ENCODE peak calls at places on chromosomes 5 and 9, in nine cellular contexts. N is A549, K is adrenal gland, I is AG04450, F is aorta, B is GM12865, X is fibroblast of the aortic adventitia, L is small intestine, Y is IMR-90. H is an unnamed sample.

GRCh38 chr5:114367029-114367428 is 5.2 kb downstream of the KCNN2 start:
- DNase-seq in L (no peak), K (no peak), Y (peak; percentile 65), B (no peak), X (no peak), F (no peak), I (no peak), N (no peak), H (no peak)

GRCh38 chr5:43422143-43422542 is 10.0 kb upstream of the CCL28 start:
- DNase-seq in K (no peak), I (no peak), Y (peak; percentile 12), B (peak; percentile 10), F (no peak), N (no peak), L (peak; percentile 86), X (peak; percentile 81), H (no peak)

GRCh38 chr5:37436146-37436934 is 57.2 kb downstream of the WDR70 start:
- DNase-seq in L (no peak), X (no peak), I (no peak), B (peak; percentile 4), N (no peak), F (no peak), Y (no peak), K (no peak), H (no peak)

GRCh38 chr5:54760182-54760935 is 225.0 kb downstream of the ESM1 start:
- DNase-seq in K (no peak), X (no peak), N (no peak), I (no peak), F (no peak), Y (peak; percentile 58), L (no peak), B (no peak), H (no peak)

GRCh38 chr5:136004436-136004835 is 24.4 kb upstream of the TGFBI start:
- DNase-seq in N (no peak), K (no peak), I (no peak), X (peak; percentile 69), B (no peak), Y (peak; percentile 97), L (no peak), F (no peak), H (no peak)

GRCh38 chr5:79074641-79075040 is 5.1 kb downstream of the BHMT2 start:
- DNase-seq in N (no peak), X (peak; percentile 12), L (no peak), F (no peak), K (no peak), B (no peak), I (peak; percentile 10), Y (peak; percentile 49), H (no peak)

GRCh38 chr5:120706877-120707276 is 242.8 kb downstream of the PRR16 start:
- DNase-seq in B (no peak), L (no peak), N (no peak), Y (no peak), F (no peak), I (no peak), X (no peak), K (no peak), H (no peak)

GRCh38 chr5:147512640-147513334 is 2.9 kb upstream of the DPYSL3 start:
- DNase-seq in Y (no peak), N (no peak), K (no peak), L (no peak), I (no peak), B (no peak), X (no peak), F (no peak), H (no peak)

GRCh38 chr5:168153263-168153930 is 138.0 kb upstream of the WWC1 start:
- DNase-seq in K (no peak), I (no peak), Y (no peak), F (no peak), L (no peak), B (no peak), X (no peak), N (no peak), H (no peak)

GRCh38 chr9:110802416-110803035 is 133.9 kb downstream of the MUSK start:
- DNase-seq in F (no peak), X (peak; percentile 96), L (no peak), Y (peak; percentile 65), K (no peak), I (no peak), B (no peak), N (no peak), H (no peak)

GRCh38 chr5:33933723-33934544 is 2.3 kb upstream of the RXFP3 start:
- DNase-seq in I (no peak), B (peak; percentile 89), Y (peak; percentile 64), N (no peak), F (no peak), X (peak; percentile 56), L (no peak), K (no peak), H (no peak)

GRCh38 chr5:2015116-2015848 is 132.6 kb upstream of the IRX4 start:
- DNase-seq in K (no peak), N (no peak), Y (no peak), F (no peak), B (no peak), L (no peak), X (no peak), I (no peak), H (no peak)

GRCh38 chr9:806285-807156 is 35.0 kb upstream of the DMRT1 start:
- DNase-seq in L (peak; percentile 23), F (no peak), B (peak; percentile 39), N (peak; percentile 48), X (peak; percentile 66), Y (peak; percentile 51), I (peak; percentile 29), K (peak; percentile 25), H (no peak)

GRCh38 chr9:84294551-84294950 is 46.0 kb downstream of the SLC28A3 start:
- DNase-seq in K (no peak), X (no peak), F (no peak), Y (no peak), L (peak; percentile 48), I (no peak), N (no peak), B (peak; percentile 54), H (no peak)

GRCh38 chr9:1871486-1872181 is 143.5 kb upstream of the SMARCA2 start:
- DNase-seq in I (no peak), F (no peak), N (no peak), X (peak; percentile 11), K (no peak), L (no peak), Y (no peak), B (peak; percentile 16), H (no peak)

GRCh38 chr5:139517683-139518564 is 35.4 kb upstream of the STING1 start:
- DNase-seq in B (peak; percentile 93), X (peak; percentile 82), F (peak; percentile 97), N (peak; percentile 94), Y (peak; percentile 79), L (peak; percentile 85), I (peak; percentile 47), K (peak; percentile 93), H (peak; percentile 95)

GRCh38 chr5:134539732-134540131 is 14.3 kb downstream of the JADE2 start:
- DNase-seq in L (no peak), I (no peak), Y (no peak), X (no peak), F (no peak), K (no peak), B (no peak), N (no peak), H (no peak)

GRCh38 chr9:90547896-90548295 is 94.7 kb downstream of the DIRAS2 start:
- DNase-seq in X (no peak), F (no peak), I (no peak), L (no peak), N (no peak), Y (no peak), B (no peak), K (no peak), H (no peak)

GRCh38 chr9:80994892-80995291 is 694.5 kb downstream of the TLE1 start:
- DNase-seq in B (no peak), N (no peak), X (peak; percentile 16), K (no peak), F (no peak), L (no peak), Y (peak; percentile 55), I (no peak), H (no peak)

DNA sequence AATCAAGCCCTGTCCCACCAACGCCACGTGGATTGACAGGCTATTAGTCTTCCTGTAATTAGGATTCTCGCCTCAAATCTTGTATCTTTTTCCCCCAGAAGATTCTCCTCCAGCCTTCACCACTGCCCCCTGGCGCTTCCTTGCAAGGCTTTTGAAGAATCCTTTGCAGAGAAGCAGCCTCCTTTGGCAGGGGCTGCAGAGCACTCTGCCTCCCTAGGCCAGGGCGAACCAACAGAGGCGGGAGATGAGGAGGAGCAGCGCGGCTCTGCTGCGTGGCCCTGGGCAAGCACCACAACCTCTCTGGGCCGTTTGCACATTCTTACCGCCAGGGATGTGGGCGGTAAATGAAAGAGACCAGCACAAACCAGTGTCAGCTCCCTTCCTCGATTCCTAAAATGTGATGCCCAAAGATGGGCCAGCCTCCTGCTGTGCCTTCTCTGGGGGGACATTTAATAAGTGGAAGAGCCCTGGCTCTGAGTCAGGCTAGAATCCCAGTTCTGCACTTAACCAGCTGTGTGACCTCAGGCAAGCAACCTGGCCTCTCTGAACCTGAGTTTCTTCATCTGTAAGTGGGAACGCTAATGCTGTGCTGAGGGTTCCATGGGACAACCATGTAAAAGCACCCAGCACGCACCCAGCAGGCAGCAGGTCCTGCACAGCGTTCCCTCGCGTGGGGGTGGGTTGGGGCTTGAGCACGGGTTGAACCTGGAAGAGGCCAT is 128.6 kb downstream of the KCNIP1 start:
- DNase-seq in F (no peak), K (no peak), I (no peak), B (no peak), L (no peak), N (peak; percentile 30), X (no peak), Y (no peak), H (no peak)
- H3K4me3 ChIP-seq in F (no peak overlapping the region), K (no peak overlapping the region), I (no peak overlapping the region), B (no peak overlapping the region), L (no peak overlapping the region), N (peak overlapping the region; percentile 41), X (no peak overlapping the region), Y (no peak overlapping the region), H (peak overlapping the region; percentile 44)

GRCh38 chr9:124017929-124018730 is 6.6 kb downstream of the LHX2 start:
- DNase-seq in I (no peak), X (no peak), F (no peak), K (no peak), L (no peak), N (no peak), Y (no peak), B (no peak), H (no peak)
- H3K4me3 ChIP-seq in I (no peak overlapping the region), X (no peak overlapping the region), F (no peak overlapping the region), K (no peak overlapping the region), L (peak overlapping the region; percentile 15), N (no peak overlapping the region), Y (no peak overlapping the region), B (no peak overlapping the region), H (peak overlapping the region; percentile 45)

GRCh38 chr9:99368341-99369326 is 146.6 kb downstream of the SEC61B start:
- DNase-seq in K (peak; percentile 45), F (peak; percentile 93), N (no peak), L (no peak), X (peak; percentile 70), I (no peak), Y (peak; percentile 83), B (peak; percentile 35), H (peak; percentile 87)
- H3K4me3 ChIP-seq in K (no peak overlapping the region), F (peak overlapping the region; percentile 32), N (no peak overlapping the region), L (no peak overlapping the region), X (peak overlapping the region; percentile 56), I (peak overlapping the region; percentile 53), Y (peak overlapping the region; percentile 32), B (no peak overlapping the region), H (peak overlapping the region; percentile 23)

DNA sequence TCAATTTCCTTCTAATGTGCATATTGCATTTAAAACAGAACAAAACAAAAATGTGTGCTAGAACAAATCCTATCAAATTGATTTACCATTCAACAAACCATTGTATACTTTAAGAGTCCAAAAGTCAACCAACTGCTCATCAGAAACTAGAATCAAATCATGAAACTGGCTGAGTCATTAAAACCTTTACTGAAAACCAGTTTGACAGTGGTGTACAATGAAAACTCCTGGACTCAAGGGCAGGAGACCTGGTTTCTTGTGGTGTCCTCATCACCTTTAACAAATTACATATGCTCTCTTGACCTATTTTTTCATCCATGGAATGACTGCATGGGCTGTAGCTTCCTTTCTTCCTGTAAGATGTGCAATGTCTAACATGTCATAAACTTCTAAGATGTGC is 315.3 kb upstream of the SLC30A5 start:
- DNase-seq in F (no peak), I (no peak), K (no peak), X (no peak), L (peak; percentile 56), Y (no peak), N (no peak), B (peak; percentile 58), H (no peak)
- H3K4me3 ChIP-seq in F (no peak overlapping the region), I (no peak overlapping the region), K (no peak overlapping the region), X (no peak overlapping the region), L (no peak overlapping the region), Y (no peak overlapping the region), N (no peak overlapping the region), B (no peak overlapping the region), H (no peak overlapping the region)

H was measured in heart left ventricle.